ENCODE peak calls at places on chromosomes 7 and 10, in eight cellular contexts. G is IMR-90, A is A549, C is SK-N-SH, W is GM12878, F is HCT116, V is H1, I is K562. D is an unnamed sample.
A peak's percentile ranks its signal among the peaks of the same experiment; 100 is the strongest.

GRCh38 chr10:2839081-2839725 is 228.1 kb upstream of the PFKP start:
- DNase-seq in V (peak; percentile 19), F (no peak), A (peak; percentile 56), W (no peak), C (peak; percentile 57), I (peak; percentile 45), G (peak; percentile 6), D (peak; percentile 33)

GRCh38 chr7:107394831-107395230 is 75.0 kb upstream of the GPR22 start:
- DNase-seq in C (no peak), I (no peak), G (peak; percentile 72), W (no peak), A (no peak), F (no peak), V (no peak), D (no peak)

GRCh38 chr10:127293640-127294039 is 97.2 kb upstream of the INSYN2A start:
- DNase-seq in G (no peak), A (no peak), I (no peak), F (no peak), W (no peak), C (no peak), V (no peak), D (no peak)

GRCh38 chr7:101099969-101100781 is 14.9 kb downstream of the TRIM56 start:
- DNase-seq in G (peak; percentile 99), V (peak; percentile 92), A (peak; percentile 91), W (no peak), I (peak; percentile 98), F (peak; percentile 84), C (peak; percentile 51), D (peak; percentile 88)

GRCh38 chr7:116576350-116577319 is 51.8 kb downstream of the CAV1 start:
- DNase-seq in C (no peak), I (no peak), V (no peak), W (no peak), A (no peak), F (no peak), G (peak; percentile 98), D (no peak)

GRCh38 chr7:44391746-44392617 is 66.6 kb upstream of the CAMK2B start:
- DNase-seq in G (no peak), W (no peak), C (no peak), F (no peak), V (no peak), I (no peak), A (no peak), D (no peak)

GRCh38 chr10:29517352-29517923 is 117.3 kb downstream of the SVIL start:
- DNase-seq in W (no peak), C (peak; percentile 71), V (no peak), I (peak; percentile 39), F (peak; percentile 16), A (peak; percentile 61), G (peak; percentile 45), D (peak; percentile 43)

GRCh38 chr10:123600177-123600576 is 66.0 kb upstream of the GPR26 start:
- DNase-seq in G (no peak), I (no peak), W (no peak), V (no peak), F (no peak), A (no peak), C (no peak), D (no peak)

GRCh38 chr10:90592903-90593302 is 264.9 kb downstream of the HTR7 start:
- DNase-seq in C (peak; percentile 9), A (peak; percentile 12), W (peak; percentile 8), V (peak; percentile 51), G (peak; percentile 51), F (peak; percentile 68), I (peak; percentile 6), D (peak; percentile 42)

GRCh38 chr7:126718419-126718818 is 534.3 kb downstream of the GRM8 start:
- DNase-seq in V (no peak), I (no peak), C (no peak), F (no peak), G (no peak), A (no peak), W (no peak), D (no peak)

GRCh38 chr10:37762287-37762686 is 95.1 kb downstream of the ZNF248 start:
- DNase-seq in V (no peak), C (no peak), I (no peak), A (no peak), G (no peak), F (no peak), W (no peak), D (peak; percentile 13)

GRCh38 chr7:2459674-2460073 is 16.5 kb downstream of the GRIFIN start:
- DNase-seq in G (no peak), C (no peak), F (no peak), A (no peak), W (no peak), I (no peak), V (no peak), D (no peak)

GRCh38 chr10:7015457-7015856 is 395.4 kb downstream of the SFMBT2 start:
- DNase-seq in G (no peak), I (no peak), A (no peak), C (no peak), F (no peak), V (no peak), W (no peak), D (no peak)

GRCh38 chr7:158023563-158024350 is 563.9 kb downstream of the PTPRN2 start:
- DNase-seq in G (no peak), C (no peak), V (no peak), A (no peak), W (no peak), F (no peak), I (no peak), D (no peak)

GRCh38 chr7:141409911-141410329 is 141.3 kb upstream of the AGK start:
- DNase-seq in C (peak; percentile 68), G (no peak), W (no peak), A (no peak), V (no peak), I (no peak), F (no peak), D (no peak)

GRCh38 chr7:38846280-38846679 is 62.7 kb downstream of the VPS41 start:
- DNase-seq in V (no peak), G (peak; percentile 78), W (no peak), I (no peak), F (no peak), C (no peak), A (peak; percentile 21), D (peak; percentile 12)

GRCh38 chr10:46273506-46274477 is 13.0 kb upstream of the ANTXRL start:
- DNase-seq in C (no peak), W (no peak), I (no peak), F (no peak), V (no peak), A (no peak), G (no peak), D (peak; percentile 20)

GRCh38 chr10:26937371-26937770 is 76.6 kb upstream of the ABI1 start:
- DNase-seq in G (no peak), C (no peak), A (no peak), I (no peak), F (no peak), W (no peak), V (no peak), D (no peak)

GRCh38 chr7:103915958-103916357 is 73.5 kb downstream of the RELN start:
- DNase-seq in G (peak; percentile 74), V (no peak), A (no peak), F (no peak), W (no peak), C (no peak), I (peak; percentile 59), D (no peak)

GRCh38 chr10:12934777-12935176 is 66.7 kb downstream of the CCDC3 start:
- DNase-seq in F (no peak), V (no peak), W (no peak), I (no peak), C (no peak), A (no peak), G (peak; percentile 46), D (no peak)

GRCh38 chr7:74598558-74598957 is 59.0 kb upstream of the GTF2I start:
- DNase-seq in A (no peak), W (no peak), C (no peak), V (no peak), F (no peak), G (peak; percentile 56), I (no peak), D (no peak)

GRCh38 chr7:479115-479947 is 40.3 kb downstream of the PDGFA start:
- DNase-seq in F (no peak), G (peak; percentile 19), I (no peak), C (no peak), A (no peak), W (no peak), V (no peak), D (no peak)

GRCh38 chr10:60869916-60870728 is 73.9 kb downstream of the RHOBTB1 start:
- DNase-seq in A (no peak), G (no peak), I (no peak), F (no peak), W (no peak), V (no peak), C (no peak), D (no peak)
- TF ChIP-seq RAD21 in A (no peak), G (no peak), I (no peak), F (no peak), W (no peak), V (peak; percentile 19), C (no peak), D (no peak)

GRCh38 chr10:111113961-111114830 is 37.4 kb downstream of the ADRA2A start:
- DNase-seq in C (no peak), I (no peak), W (no peak), V (no peak), A (no peak), G (no peak), F (no peak), D (no peak)
- TF ChIP-seq RAD21 in C (no peak), I (no peak), W (no peak), V (no peak), A (no peak), G (no peak), F (no peak), D (no peak)

DNA sequence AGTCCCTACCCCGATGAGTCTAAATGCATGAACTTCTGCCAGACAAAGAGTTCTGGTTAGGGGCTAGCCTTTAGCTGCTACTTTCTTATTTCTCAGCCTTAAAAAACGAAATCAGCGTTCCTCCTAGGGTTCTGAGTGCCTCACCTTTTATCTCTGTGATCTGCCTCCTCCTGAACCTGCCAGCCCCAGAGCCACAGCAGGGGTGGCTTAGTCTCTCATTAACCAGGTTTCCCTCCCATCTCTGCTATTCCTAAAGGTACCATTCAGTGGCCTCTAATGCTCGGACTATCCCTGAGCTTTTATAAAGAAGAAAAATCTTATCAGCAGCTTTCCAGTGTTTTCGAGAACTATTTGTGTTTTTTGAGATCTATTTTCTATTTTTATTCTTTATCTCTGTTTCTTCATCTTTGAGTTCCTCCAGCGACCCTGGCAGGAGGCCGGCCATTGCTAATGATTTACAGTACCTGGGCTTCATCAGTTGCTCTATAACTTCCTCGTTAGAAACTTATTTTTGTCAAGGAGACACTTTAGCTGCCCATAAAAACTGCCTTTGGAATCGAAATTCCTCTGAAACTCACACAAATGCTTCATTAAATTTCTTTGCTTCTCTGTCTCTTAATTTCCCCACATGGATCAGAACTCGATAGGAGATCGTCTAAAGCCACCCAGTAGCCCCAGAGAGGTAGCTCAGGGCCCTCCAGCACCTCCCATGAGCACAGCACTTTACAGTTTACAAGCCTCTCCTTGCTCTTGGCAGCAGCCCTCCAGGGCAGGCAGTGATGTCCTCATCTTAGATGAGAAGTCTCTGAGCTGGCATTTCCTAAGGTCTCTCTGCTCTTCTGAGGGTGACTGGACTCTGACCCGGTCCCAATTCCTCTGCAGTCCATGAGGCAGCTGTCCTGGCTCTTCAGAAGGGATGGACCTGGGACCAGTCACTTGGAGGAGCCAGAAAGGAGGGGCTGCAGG is 149.1 kb downstream of the EBF3 start:
- DNase-seq in C (no peak), W (no peak), F (no peak), I (no peak), A (no peak), G (no peak), V (no peak), D (no peak)
- TF ChIP-seq RAD21 in C (no peak), W (no peak), F (no peak), I (no peak), A (no peak), G (no peak), V (no peak), D (no peak)

GRCh38 chr10:102555781-102556328 is 52.1 kb downstream of the SUFU start:
- DNase-seq in C (no peak), G (peak; percentile 88), F (no peak), W (no peak), I (no peak), A (no peak), V (no peak), D (no peak)
- TF ChIP-seq RAD21 in C (no peak), G (no peak), F (no peak), W (no peak), I (no peak), A (no peak), V (no peak), D (no peak)